ENCODE peak calls at places on chromosomes 16 and 17, in seven cellular contexts. One of them, this sample, is unnamed.

GRCh38 chr17:73297934-73298861 is 13.6 kb downstream of the CDC42EP4 start:
- DNase-seq in breast epithelium: no peak
- DNase-seq in stomach: no peak
- DNase-seq in suprapubic skin: no peak
- DNase-seq in HepG2: peak
- DNase-seq in prostate gland: no peak
- DNase-seq in vagina: no peak
- DNase-seq in this sample: no peak

GRCh38 chr16:69660166-69660565 is 66.2 kb downstream of the NQO1 start:
- DNase-seq in stomach: no peak
- DNase-seq in vagina: no peak
- DNase-seq in breast epithelium: no peak
- DNase-seq in HepG2: no peak
- DNase-seq in suprapubic skin: no peak
- DNase-seq in prostate gland: no peak
- DNase-seq in this sample: no peak

GRCh38 chr17:2971851-2972250 is 91.6 kb downstream of the OR1D5 start:
- DNase-seq in stomach: no peak
- DNase-seq in prostate gland: no peak
- DNase-seq in HepG2: no peak
- DNase-seq in vagina: no peak
- DNase-seq in suprapubic skin: no peak
- DNase-seq in breast epithelium: no peak
- DNase-seq in this sample: no peak

GRCh38 chr16:47613251-47613650 is 152.1 kb downstream of the PHKB start:
- DNase-seq in vagina: no peak
- DNase-seq in suprapubic skin: no peak
- DNase-seq in prostate gland: no peak
- DNase-seq in stomach: no peak
- DNase-seq in breast epithelium: no peak
- DNase-seq in HepG2: no peak
- DNase-seq in this sample: no peak

GRCh38 chr17:68427575-68427974 is 29.7 kb downstream of the WIPI1 start:
- DNase-seq in suprapubic skin: no peak
- DNase-seq in vagina: peak
- DNase-seq in HepG2: no peak
- DNase-seq in breast epithelium: no peak
- DNase-seq in prostate gland: no peak
- DNase-seq in stomach: no peak
- DNase-seq in this sample: no peak

GRCh38 chr17:50824429-50824828 is 11.0 kb upstream of the WFIKKN2 start:
- DNase-seq in stomach: no peak
- DNase-seq in HepG2: no peak
- DNase-seq in breast epithelium: no peak
- DNase-seq in vagina: no peak
- DNase-seq in prostate gland: no peak
- DNase-seq in suprapubic skin: no peak
- DNase-seq in this sample: no peak

GRCh38 chr16:555528-556478 is 4.4 kb upstream of the PRR35 start:
- DNase-seq in suprapubic skin: no peak
- DNase-seq in prostate gland: no peak
- DNase-seq in stomach: no peak
- DNase-seq in vagina: no peak
- DNase-seq in breast epithelium: no peak
- DNase-seq in HepG2: no peak
- DNase-seq in this sample: no peak

GRCh38 chr16:30750876-30751465 is 2.7 kb downstream of the PHKG2 start:
- DNase-seq in suprapubic skin: no peak
- DNase-seq in HepG2: no peak
- DNase-seq in vagina: no peak
- DNase-seq in prostate gland: no peak
- DNase-seq in breast epithelium: no peak
- DNase-seq in stomach: no peak
- DNase-seq in this sample: no peak

GRCh38 chr17:13626703-13627102 is 25.0 kb upstream of the HS3ST3A1 start:
- DNase-seq in HepG2: no peak
- DNase-seq in suprapubic skin: no peak
- DNase-seq in vagina: no peak
- DNase-seq in prostate gland: no peak
- DNase-seq in breast epithelium: no peak
- DNase-seq in stomach: no peak
- DNase-seq in this sample: no peak

GRCh38 chr17:32815460-32815859 is 61.5 kb downstream of the MYO1D start:
- DNase-seq in stomach: no peak
- DNase-seq in HepG2: no peak
- DNase-seq in breast epithelium: no peak
- DNase-seq in vagina: no peak
- DNase-seq in suprapubic skin: no peak
- DNase-seq in prostate gland: no peak
- DNase-seq in this sample: no peak

GRCh38 chr16:23408242-23409201 is 44.5 kb downstream of the COG7 start:
- DNase-seq in prostate gland: peak
- DNase-seq in breast epithelium: no peak
- DNase-seq in suprapubic skin: no peak
- DNase-seq in vagina: no peak
- DNase-seq in HepG2: no peak
- DNase-seq in stomach: no peak
- DNase-seq in this sample: no peak

GRCh38 chr17:44829558-44830358 is at the start of gene GJC1:
- DNase-seq in breast epithelium: no peak
- DNase-seq in vagina: no peak
- DNase-seq in HepG2: no peak
- DNase-seq in prostate gland: no peak
- DNase-seq in suprapubic skin: no peak
- DNase-seq in stomach: no peak
- DNase-seq in this sample: peak

GRCh38 chr16:80122155-80122554 is 418.6 kb upstream of the DYNLRB2 start:
- DNase-seq in prostate gland: peak
- DNase-seq in breast epithelium: no peak
- DNase-seq in HepG2: no peak
- DNase-seq in vagina: no peak
- DNase-seq in suprapubic skin: peak
- DNase-seq in stomach: no peak
- DNase-seq in this sample: no peak

GRCh38 chr16:278863-279366 is 1.5 kb upstream of the ARHGDIG start:
- DNase-seq in suprapubic skin: no peak
- DNase-seq in stomach: peak
- DNase-seq in breast epithelium: no peak
- DNase-seq in HepG2: peak
- DNase-seq in vagina: no peak
- DNase-seq in prostate gland: no peak
- DNase-seq in this sample: peak

GRCh38 chr17:80826955-80827645 is 164.5 kb upstream of the CHMP6 start:
- DNase-seq in breast epithelium: peak
- DNase-seq in suprapubic skin: peak
- DNase-seq in prostate gland: no peak
- DNase-seq in vagina: no peak
- DNase-seq in HepG2: no peak
- DNase-seq in stomach: no peak
- DNase-seq in this sample: no peak

GRCh38 chr16:85286970-85287814 is 174.9 kb upstream of the CIBAR2 start:
- DNase-seq in vagina: no peak
- DNase-seq in stomach: no peak
- DNase-seq in prostate gland: no peak
- DNase-seq in breast epithelium: no peak
- DNase-seq in HepG2: no peak
- DNase-seq in suprapubic skin: no peak
- DNase-seq in this sample: no peak

GRCh38 chr16:4404247-4404966 is 12.0 kb downstream of the CORO7 start:
- DNase-seq in HepG2: peak
- DNase-seq in breast epithelium: no peak
- DNase-seq in suprapubic skin: peak
- DNase-seq in prostate gland: no peak
- DNase-seq in vagina: no peak
- DNase-seq in stomach: peak
- DNase-seq in this sample: peak

GRCh38 chr16:19289805-19290490 is 4.4 kb downstream of the CLEC19A start:
- DNase-seq in vagina: no peak
- DNase-seq in HepG2: no peak
- DNase-seq in prostate gland: peak
- DNase-seq in stomach: peak
- DNase-seq in breast epithelium: peak
- DNase-seq in suprapubic skin: no peak
- DNase-seq in this sample: no peak

GRCh38 chr16:58652741-58653140 is 23.1 kb upstream of the CNOT1 start:
- DNase-seq in breast epithelium: no peak
- DNase-seq in HepG2: peak
- DNase-seq in stomach: no peak
- DNase-seq in prostate gland: no peak
- DNase-seq in suprapubic skin: no peak
- DNase-seq in vagina: no peak
- DNase-seq in this sample: no peak

GRCh38 chr17:38851434-38851833 is 2.1 kb downstream of the RPL23 start:
- DNase-seq in vagina: no peak
- DNase-seq in HepG2: no peak
- DNase-seq in breast epithelium: no peak
- DNase-seq in stomach: no peak
- DNase-seq in suprapubic skin: no peak
- DNase-seq in prostate gland: no peak
- DNase-seq in this sample: no peak

GRCh38 chr17:59848778-59849177 is 44.0 kb downstream of the TUBD1 start:
- DNase-seq in vagina: no peak
- DNase-seq in HepG2: peak
- DNase-seq in stomach: peak
- DNase-seq in suprapubic skin: peak
- DNase-seq in breast epithelium: no peak
- DNase-seq in prostate gland: no peak
- DNase-seq in this sample: no peak

GRCh38 chr17:57609878-57610270 is 135.2 kb downstream of the CCDC182 start:
- DNase-seq in breast epithelium: no peak
- DNase-seq in vagina: no peak
- DNase-seq in suprapubic skin: no peak
- DNase-seq in prostate gland: no peak
- DNase-seq in stomach: no peak
- DNase-seq in HepG2: peak
- DNase-seq in this sample: no peak

GRCh38 chr17:17151962-17152361 is 54.2 kb downstream of the PLD6 start:
- DNase-seq in prostate gland: peak
- DNase-seq in vagina: no peak
- DNase-seq in suprapubic skin: peak
- DNase-seq in breast epithelium: peak
- DNase-seq in HepG2: no peak
- DNase-seq in stomach: peak
- DNase-seq in this sample: no peak

GRCh38 chr17:5281814-5282638 is at the start of gene RABEP1:
- DNase-seq in suprapubic skin: peak
- DNase-seq in breast epithelium: peak
- DNase-seq in vagina: peak
- DNase-seq in HepG2: peak
- DNase-seq in prostate gland: peak
- DNase-seq in stomach: peak
- DNase-seq in this sample: peak
- TF ChIP-seq POLR2A in suprapubic skin: peak
- TF ChIP-seq POLR2A in breast epithelium: no peak
- TF ChIP-seq POLR2A in vagina: peak
- TF ChIP-seq POLR2A in HepG2: peak
- TF ChIP-seq POLR2A in prostate gland: peak
- TF ChIP-seq POLR2A in stomach: no peak
- TF ChIP-seq POLR2A in this sample: peak

GRCh38 chr16:57477531-57478202 is 8.6 kb downstream of the DOK4 start:
- DNase-seq in suprapubic skin: peak
- DNase-seq in breast epithelium: no peak
- DNase-seq in stomach: no peak
- DNase-seq in prostate gland: no peak
- DNase-seq in vagina: no peak
- DNase-seq in HepG2: no peak
- DNase-seq in this sample: no peak

GRCh38 chr16:57474671-57475661 is 11.3 kb downstream of the DOK4 start:
- DNase-seq in vagina: no peak
- DNase-seq in stomach: no peak
- DNase-seq in HepG2: no peak
- DNase-seq in suprapubic skin: no peak
- DNase-seq in breast epithelium: no peak
- DNase-seq in prostate gland: no peak
- DNase-seq in this sample: no peak

GRCh38 chr16:57476546-57477410 is 9.5 kb downstream of the DOK4 start:
- DNase-seq in breast epithelium: no peak
- DNase-seq in stomach: no peak
- DNase-seq in HepG2: no peak
- DNase-seq in vagina: no peak
- DNase-seq in prostate gland: no peak
- DNase-seq in suprapubic skin: peak
- DNase-seq in this sample: no peak

GRCh38 chr16:57473906-57474305 is 11.4 kb downstream of the POLR2C start:
- DNase-seq in suprapubic skin: no peak
- DNase-seq in breast epithelium: no peak
- DNase-seq in prostate gland: no peak
- DNase-seq in stomach: no peak
- DNase-seq in HepG2: no peak
- DNase-seq in vagina: no peak
- DNase-seq in this sample: no peak

GRCh38 chr16:57475711-57476339 is 10.5 kb downstream of the DOK4 start:
- DNase-seq in stomach: no peak
- DNase-seq in HepG2: peak
- DNase-seq in vagina: no peak
- DNase-seq in breast epithelium: no peak
- DNase-seq in suprapubic skin: no peak
- DNase-seq in prostate gland: no peak
- DNase-seq in this sample: peak
- TF ChIP-seq POLR2AphosphoS5 in stomach: no peak
- TF ChIP-seq POLR2AphosphoS5 in HepG2: no peak
- TF ChIP-seq POLR2AphosphoS5 in vagina: no peak
- TF ChIP-seq POLR2AphosphoS5 in breast epithelium: no peak
- TF ChIP-seq POLR2AphosphoS5 in suprapubic skin: no peak
- TF ChIP-seq POLR2AphosphoS5 in prostate gland: no peak
- TF ChIP-seq POLR2AphosphoS5 in this sample: no peak

DNA sequence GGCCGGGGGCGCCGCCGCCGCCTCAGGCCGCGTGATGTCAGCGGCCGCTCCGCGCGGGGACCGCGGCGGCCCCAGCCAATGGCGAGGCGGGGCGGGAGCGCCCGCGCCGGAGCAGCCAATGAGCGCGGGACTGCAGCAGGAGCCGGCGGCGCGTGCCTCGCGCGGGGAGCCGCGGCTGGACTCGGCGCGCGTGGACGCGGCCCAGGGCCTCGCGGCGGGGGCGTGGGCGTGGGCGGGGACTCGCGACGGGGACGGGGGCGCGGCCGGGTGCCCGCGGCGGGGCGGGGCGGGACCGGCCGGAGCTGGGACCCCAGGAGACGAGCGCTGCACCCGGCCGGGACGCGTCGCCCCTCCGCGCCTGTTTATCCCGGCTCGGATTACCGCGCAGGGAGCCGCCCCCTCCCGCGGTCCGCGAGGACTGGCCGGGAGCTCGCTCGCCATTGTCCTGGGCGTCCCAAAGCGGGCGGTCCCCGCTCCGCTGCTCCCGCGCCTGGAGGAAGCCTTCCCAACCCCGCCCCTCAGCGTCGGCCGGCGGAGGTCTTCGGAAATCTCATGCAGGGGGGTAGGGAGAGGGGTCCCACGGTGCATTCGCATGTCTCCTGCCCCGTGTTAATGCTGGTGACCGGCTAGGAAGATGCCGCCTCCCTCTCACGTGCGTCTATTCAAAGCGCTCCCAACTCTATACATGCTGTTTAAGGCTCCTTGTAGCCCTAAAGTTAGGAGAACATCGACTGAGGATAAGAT is at the start of gene RNF157:
- DNase-seq in breast epithelium: peak
- DNase-seq in vagina: no peak
- DNase-seq in HepG2: peak
- DNase-seq in stomach: peak
- DNase-seq in prostate gland: peak
- DNase-seq in suprapubic skin: no peak
- DNase-seq in this sample: peak
- TF ChIP-seq POLR2A in breast epithelium: no peak
- TF ChIP-seq POLR2A in vagina: no peak
- TF ChIP-seq POLR2A in HepG2: no peak
- TF ChIP-seq POLR2A in stomach: no peak
- TF ChIP-seq POLR2A in prostate gland: peak
- TF ChIP-seq POLR2A in suprapubic skin: no peak
- TF ChIP-seq POLR2A in this sample: no peak

GRCh38 chr16:52004343-52004742 is 542.6 kb downstream of the TOX3 start:
- DNase-seq in prostate gland: no peak
- DNase-seq in breast epithelium: no peak
- DNase-seq in HepG2: no peak
- DNase-seq in vagina: no peak
- DNase-seq in stomach: no peak
- DNase-seq in suprapubic skin: no peak
- DNase-seq in this sample: no peak
- TF ChIP-seq POLR2AphosphoS5 in prostate gland: no peak
- TF ChIP-seq POLR2AphosphoS5 in breast epithelium: no peak
- TF ChIP-seq POLR2AphosphoS5 in HepG2: no peak
- TF ChIP-seq POLR2AphosphoS5 in vagina: no peak
- TF ChIP-seq POLR2AphosphoS5 in stomach: no peak
- TF ChIP-seq POLR2AphosphoS5 in suprapubic skin: no peak
- TF ChIP-seq POLR2AphosphoS5 in this sample: no peak

This sample was measured in GM12891.